ENCODE peak calls at places on chromosomes 7 and 10, in ten cellular contexts. One of them, this sample, is unnamed.
A peak's percentile ranks its signal among the peaks of the same experiment; 100 is the strongest.

GRCh38 chr7:154871928-154872750 is 130.8 kb downstream of the PAXIP1 start:
- DNase-seq in adrenal gland: no peak
- DNase-seq in stimulated activated naive B cell treated with anti-CD40 and anti-IgM and Interleukin-4, amounts not matched to agents 10 μg/mL and 1 μg/mL and 100 μg/mL, for 72 hours: no peak
- DNase-seq in pancreas: no peak
- DNase-seq in KBM-7: no peak
- DNase-seq in ecto neural progenitor cell: no peak
- DNase-seq in mesenteric fat pad: no peak
- DNase-seq in putamen: no peak
- DNase-seq in activated T-helper 1 cell treated with anti-CD3 and anti-CD28 coated beads, Interleukin-12 subunit alpha, Interleukin-12 subunit beta, Interleukin-2, Interleukin-4 antibody, amounts not matched to agents 30 ng/mL and 10 ng/mL and 1 ng/mL, durations not matched to agents 14 hours and 24 hours and 36 hours: no peak
- DNase-seq in CD4-positive, CD25-positive, alpha-beta regulatory T cell: no peak
- DNase-seq in this sample: no peak

GRCh38 chr10:126130291-126130710 is 233.9 kb downstream of the FANK1 start:
- DNase-seq in CD4-positive, CD25-positive, alpha-beta regulatory T cell: no peak
- DNase-seq in putamen: no peak
- DNase-seq in pancreas: no peak
- DNase-seq in ecto neural progenitor cell: peak; percentile 26
- DNase-seq in stimulated activated naive B cell treated with anti-CD40 and anti-IgM and Interleukin-4, amounts not matched to agents 10 μg/mL and 1 μg/mL and 100 μg/mL, for 72 hours: no peak
- DNase-seq in KBM-7: no peak
- DNase-seq in activated T-helper 1 cell treated with anti-CD3 and anti-CD28 coated beads, Interleukin-12 subunit alpha, Interleukin-12 subunit beta, Interleukin-2, Interleukin-4 antibody, amounts not matched to agents 30 ng/mL and 10 ng/mL and 1 ng/mL, durations not matched to agents 14 hours and 24 hours and 36 hours: no peak
- DNase-seq in mesenteric fat pad: no peak
- DNase-seq in adrenal gland: peak; percentile 29
- DNase-seq in this sample: peak; percentile 33

GRCh38 chr10:123573236-123574147 is 92.7 kb upstream of the GPR26 start:
- DNase-seq in adrenal gland: peak; percentile 27
- DNase-seq in activated T-helper 1 cell treated with anti-CD3 and anti-CD28 coated beads, Interleukin-12 subunit alpha, Interleukin-12 subunit beta, Interleukin-2, Interleukin-4 antibody, amounts not matched to agents 30 ng/mL and 10 ng/mL and 1 ng/mL, durations not matched to agents 14 hours and 24 hours and 36 hours: peak; percentile 6
- DNase-seq in mesenteric fat pad: peak; percentile 87
- DNase-seq in KBM-7: peak; percentile 45
- DNase-seq in putamen: no peak
- DNase-seq in CD4-positive, CD25-positive, alpha-beta regulatory T cell: peak; percentile 11
- DNase-seq in pancreas: peak; percentile 82
- DNase-seq in stimulated activated naive B cell treated with anti-CD40 and anti-IgM and Interleukin-4, amounts not matched to agents 10 μg/mL and 1 μg/mL and 100 μg/mL, for 72 hours: no peak
- DNase-seq in ecto neural progenitor cell: peak; percentile 82
- DNase-seq in this sample: peak; percentile 54

GRCh38 chr10:81576336-81576735 is 298.7 kb upstream of the NRG3 start:
- DNase-seq in pancreas: no peak
- DNase-seq in stimulated activated naive B cell treated with anti-CD40 and anti-IgM and Interleukin-4, amounts not matched to agents 10 μg/mL and 1 μg/mL and 100 μg/mL, for 72 hours: no peak
- DNase-seq in CD4-positive, CD25-positive, alpha-beta regulatory T cell: no peak
- DNase-seq in ecto neural progenitor cell: no peak
- DNase-seq in activated T-helper 1 cell treated with anti-CD3 and anti-CD28 coated beads, Interleukin-12 subunit alpha, Interleukin-12 subunit beta, Interleukin-2, Interleukin-4 antibody, amounts not matched to agents 30 ng/mL and 10 ng/mL and 1 ng/mL, durations not matched to agents 14 hours and 24 hours and 36 hours: no peak
- DNase-seq in mesenteric fat pad: no peak
- DNase-seq in adrenal gland: no peak
- DNase-seq in KBM-7: no peak
- DNase-seq in putamen: no peak
- DNase-seq in this sample: no peak

GRCh38 chr7:157560258-157560654 is 223.5 kb downstream of the DNAJB6 start:
- DNase-seq in stimulated activated naive B cell treated with anti-CD40 and anti-IgM and Interleukin-4, amounts not matched to agents 10 μg/mL and 1 μg/mL and 100 μg/mL, for 72 hours: no peak
- DNase-seq in activated T-helper 1 cell treated with anti-CD3 and anti-CD28 coated beads, Interleukin-12 subunit alpha, Interleukin-12 subunit beta, Interleukin-2, Interleukin-4 antibody, amounts not matched to agents 30 ng/mL and 10 ng/mL and 1 ng/mL, durations not matched to agents 14 hours and 24 hours and 36 hours: no peak
- DNase-seq in ecto neural progenitor cell: no peak
- DNase-seq in putamen: no peak
- DNase-seq in KBM-7: no peak
- DNase-seq in adrenal gland: no peak
- DNase-seq in mesenteric fat pad: no peak
- DNase-seq in pancreas: no peak
- DNase-seq in CD4-positive, CD25-positive, alpha-beta regulatory T cell: no peak
- DNase-seq in this sample: no peak

GRCh38 chr10:23981520-23982309 is 227.2 kb upstream of the KIAA1217 start:
- DNase-seq in putamen: no peak
- DNase-seq in ecto neural progenitor cell: no peak
- DNase-seq in mesenteric fat pad: no peak
- DNase-seq in KBM-7: no peak
- DNase-seq in adrenal gland: no peak
- DNase-seq in activated T-helper 1 cell treated with anti-CD3 and anti-CD28 coated beads, Interleukin-12 subunit alpha, Interleukin-12 subunit beta, Interleukin-2, Interleukin-4 antibody, amounts not matched to agents 30 ng/mL and 10 ng/mL and 1 ng/mL, durations not matched to agents 14 hours and 24 hours and 36 hours: no peak
- DNase-seq in stimulated activated naive B cell treated with anti-CD40 and anti-IgM and Interleukin-4, amounts not matched to agents 10 μg/mL and 1 μg/mL and 100 μg/mL, for 72 hours: no peak
- DNase-seq in pancreas: no peak
- DNase-seq in CD4-positive, CD25-positive, alpha-beta regulatory T cell: no peak
- DNase-seq in this sample: no peak

GRCh38 chr10:28432210-28432676 is 100.7 kb upstream of the WAC start:
- DNase-seq in pancreas: peak; percentile 55
- DNase-seq in mesenteric fat pad: no peak
- DNase-seq in ecto neural progenitor cell: peak; percentile 65
- DNase-seq in activated T-helper 1 cell treated with anti-CD3 and anti-CD28 coated beads, Interleukin-12 subunit alpha, Interleukin-12 subunit beta, Interleukin-2, Interleukin-4 antibody, amounts not matched to agents 30 ng/mL and 10 ng/mL and 1 ng/mL, durations not matched to agents 14 hours and 24 hours and 36 hours: no peak
- DNase-seq in adrenal gland: peak; percentile 56
- DNase-seq in stimulated activated naive B cell treated with anti-CD40 and anti-IgM and Interleukin-4, amounts not matched to agents 10 μg/mL and 1 μg/mL and 100 μg/mL, for 72 hours: peak; percentile 17
- DNase-seq in KBM-7: peak; percentile 74
- DNase-seq in putamen: peak; percentile 42
- DNase-seq in CD4-positive, CD25-positive, alpha-beta regulatory T cell: no peak
- DNase-seq in this sample: peak; percentile 72

GRCh38 chr7:107972075-107972482 is 30.9 kb downstream of the LAMB1 start:
- DNase-seq in KBM-7: peak; percentile 38
- DNase-seq in putamen: no peak
- DNase-seq in activated T-helper 1 cell treated with anti-CD3 and anti-CD28 coated beads, Interleukin-12 subunit alpha, Interleukin-12 subunit beta, Interleukin-2, Interleukin-4 antibody, amounts not matched to agents 30 ng/mL and 10 ng/mL and 1 ng/mL, durations not matched to agents 14 hours and 24 hours and 36 hours: no peak
- DNase-seq in ecto neural progenitor cell: no peak
- DNase-seq in CD4-positive, CD25-positive, alpha-beta regulatory T cell: no peak
- DNase-seq in adrenal gland: peak; percentile 55
- DNase-seq in pancreas: no peak
- DNase-seq in mesenteric fat pad: no peak
- DNase-seq in stimulated activated naive B cell treated with anti-CD40 and anti-IgM and Interleukin-4, amounts not matched to agents 10 μg/mL and 1 μg/mL and 100 μg/mL, for 72 hours: no peak
- DNase-seq in this sample: peak; percentile 67

GRCh38 chr7:36155811-36156361 is 2.8 kb downstream of the EEPD1 start:
- DNase-seq in activated T-helper 1 cell treated with anti-CD3 and anti-CD28 coated beads, Interleukin-12 subunit alpha, Interleukin-12 subunit beta, Interleukin-2, Interleukin-4 antibody, amounts not matched to agents 30 ng/mL and 10 ng/mL and 1 ng/mL, durations not matched to agents 14 hours and 24 hours and 36 hours: no peak
- DNase-seq in adrenal gland: peak; percentile 85
- DNase-seq in putamen: peak; percentile 45
- DNase-seq in KBM-7: peak; percentile 30
- DNase-seq in pancreas: no peak
- DNase-seq in stimulated activated naive B cell treated with anti-CD40 and anti-IgM and Interleukin-4, amounts not matched to agents 10 μg/mL and 1 μg/mL and 100 μg/mL, for 72 hours: no peak
- DNase-seq in mesenteric fat pad: no peak
- DNase-seq in ecto neural progenitor cell: no peak
- DNase-seq in CD4-positive, CD25-positive, alpha-beta regulatory T cell: no peak
- DNase-seq in this sample: peak; percentile 26

GRCh38 chr7:47635091-47636090 is 53.5 kb upstream of the TNS3 start:
- DNase-seq in mesenteric fat pad: no peak
- DNase-seq in putamen: no peak
- DNase-seq in stimulated activated naive B cell treated with anti-CD40 and anti-IgM and Interleukin-4, amounts not matched to agents 10 μg/mL and 1 μg/mL and 100 μg/mL, for 72 hours: no peak
- DNase-seq in KBM-7: no peak
- DNase-seq in activated T-helper 1 cell treated with anti-CD3 and anti-CD28 coated beads, Interleukin-12 subunit alpha, Interleukin-12 subunit beta, Interleukin-2, Interleukin-4 antibody, amounts not matched to agents 30 ng/mL and 10 ng/mL and 1 ng/mL, durations not matched to agents 14 hours and 24 hours and 36 hours: no peak
- DNase-seq in CD4-positive, CD25-positive, alpha-beta regulatory T cell: no peak
- DNase-seq in ecto neural progenitor cell: peak; percentile 66
- DNase-seq in pancreas: peak; percentile 91
- DNase-seq in adrenal gland: no peak
- DNase-seq in this sample: peak; percentile 30

GRCh38 chr10:103874730-103875129 is 19.4 kb upstream of the SH3PXD2A start:
- DNase-seq in adrenal gland: no peak
- DNase-seq in stimulated activated naive B cell treated with anti-CD40 and anti-IgM and Interleukin-4, amounts not matched to agents 10 μg/mL and 1 μg/mL and 100 μg/mL, for 72 hours: no peak
- DNase-seq in ecto neural progenitor cell: no peak
- DNase-seq in mesenteric fat pad: no peak
- DNase-seq in putamen: no peak
- DNase-seq in pancreas: no peak
- DNase-seq in KBM-7: no peak
- DNase-seq in CD4-positive, CD25-positive, alpha-beta regulatory T cell: no peak
- DNase-seq in activated T-helper 1 cell treated with anti-CD3 and anti-CD28 coated beads, Interleukin-12 subunit alpha, Interleukin-12 subunit beta, Interleukin-2, Interleukin-4 antibody, amounts not matched to agents 30 ng/mL and 10 ng/mL and 1 ng/mL, durations not matched to agents 14 hours and 24 hours and 36 hours: no peak
- DNase-seq in this sample: no peak

GRCh38 chr7:100694196-100694745 is at the start of gene GIGYF1:
- DNase-seq in KBM-7: no peak
- DNase-seq in mesenteric fat pad: peak; percentile 91
- DNase-seq in CD4-positive, CD25-positive, alpha-beta regulatory T cell: peak; percentile 72
- DNase-seq in stimulated activated naive B cell treated with anti-CD40 and anti-IgM and Interleukin-4, amounts not matched to agents 10 μg/mL and 1 μg/mL and 100 μg/mL, for 72 hours: peak; percentile 60
- DNase-seq in activated T-helper 1 cell treated with anti-CD3 and anti-CD28 coated beads, Interleukin-12 subunit alpha, Interleukin-12 subunit beta, Interleukin-2, Interleukin-4 antibody, amounts not matched to agents 30 ng/mL and 10 ng/mL and 1 ng/mL, durations not matched to agents 14 hours and 24 hours and 36 hours: peak; percentile 66
- DNase-seq in pancreas: peak; percentile 88
- DNase-seq in putamen: peak; percentile 69
- DNase-seq in adrenal gland: peak; percentile 70
- DNase-seq in ecto neural progenitor cell: peak; percentile 86
- DNase-seq in this sample: peak; percentile 81

GRCh38 chr7:1404881-1405548 is 54.3 kb downstream of the MICALL2 start:
- DNase-seq in activated T-helper 1 cell treated with anti-CD3 and anti-CD28 coated beads, Interleukin-12 subunit alpha, Interleukin-12 subunit beta, Interleukin-2, Interleukin-4 antibody, amounts not matched to agents 30 ng/mL and 10 ng/mL and 1 ng/mL, durations not matched to agents 14 hours and 24 hours and 36 hours: no peak
- DNase-seq in putamen: no peak
- DNase-seq in KBM-7: no peak
- DNase-seq in adrenal gland: no peak
- DNase-seq in pancreas: no peak
- DNase-seq in ecto neural progenitor cell: no peak
- DNase-seq in mesenteric fat pad: no peak
- DNase-seq in CD4-positive, CD25-positive, alpha-beta regulatory T cell: no peak
- DNase-seq in stimulated activated naive B cell treated with anti-CD40 and anti-IgM and Interleukin-4, amounts not matched to agents 10 μg/mL and 1 μg/mL and 100 μg/mL, for 72 hours: no peak
- DNase-seq in this sample: no peak

GRCh38 chr7:25124485-25125136 is 449 bp downstream of the CYCS start:
- DNase-seq in activated T-helper 1 cell treated with anti-CD3 and anti-CD28 coated beads, Interleukin-12 subunit alpha, Interleukin-12 subunit beta, Interleukin-2, Interleukin-4 antibody, amounts not matched to agents 30 ng/mL and 10 ng/mL and 1 ng/mL, durations not matched to agents 14 hours and 24 hours and 36 hours: peak; percentile 16
- DNase-seq in ecto neural progenitor cell: peak; percentile 47
- DNase-seq in KBM-7: peak; percentile 35
- DNase-seq in adrenal gland: peak; percentile 24
- DNase-seq in CD4-positive, CD25-positive, alpha-beta regulatory T cell: no peak
- DNase-seq in putamen: peak; percentile 38
- DNase-seq in pancreas: no peak
- DNase-seq in stimulated activated naive B cell treated with anti-CD40 and anti-IgM and Interleukin-4, amounts not matched to agents 10 μg/mL and 1 μg/mL and 100 μg/mL, for 72 hours: no peak
- DNase-seq in mesenteric fat pad: no peak
- DNase-seq in this sample: no peak

GRCh38 chr10:127012769-127013152 is 107.5 kb downstream of the DOCK1 start:
- DNase-seq in activated T-helper 1 cell treated with anti-CD3 and anti-CD28 coated beads, Interleukin-12 subunit alpha, Interleukin-12 subunit beta, Interleukin-2, Interleukin-4 antibody, amounts not matched to agents 30 ng/mL and 10 ng/mL and 1 ng/mL, durations not matched to agents 14 hours and 24 hours and 36 hours: no peak
- DNase-seq in mesenteric fat pad: no peak
- DNase-seq in CD4-positive, CD25-positive, alpha-beta regulatory T cell: no peak
- DNase-seq in KBM-7: peak; percentile 46
- DNase-seq in putamen: no peak
- DNase-seq in stimulated activated naive B cell treated with anti-CD40 and anti-IgM and Interleukin-4, amounts not matched to agents 10 μg/mL and 1 μg/mL and 100 μg/mL, for 72 hours: no peak
- DNase-seq in adrenal gland: peak; percentile 73
- DNase-seq in ecto neural progenitor cell: no peak
- DNase-seq in pancreas: peak; percentile 96
- DNase-seq in this sample: peak; percentile 8

GRCh38 chr7:78179211-78179610 is 380.6 kb downstream of the PHTF2 start:
- DNase-seq in adrenal gland: no peak
- DNase-seq in putamen: no peak
- DNase-seq in pancreas: no peak
- DNase-seq in CD4-positive, CD25-positive, alpha-beta regulatory T cell: no peak
- DNase-seq in mesenteric fat pad: no peak
- DNase-seq in stimulated activated naive B cell treated with anti-CD40 and anti-IgM and Interleukin-4, amounts not matched to agents 10 μg/mL and 1 μg/mL and 100 μg/mL, for 72 hours: no peak
- DNase-seq in ecto neural progenitor cell: no peak
- DNase-seq in KBM-7: no peak
- DNase-seq in activated T-helper 1 cell treated with anti-CD3 and anti-CD28 coated beads, Interleukin-12 subunit alpha, Interleukin-12 subunit beta, Interleukin-2, Interleukin-4 antibody, amounts not matched to agents 30 ng/mL and 10 ng/mL and 1 ng/mL, durations not matched to agents 14 hours and 24 hours and 36 hours: no peak
- DNase-seq in this sample: no peak

GRCh38 chr7:96285579-96285978 is 36.3 kb downstream of the SLC25A13 start:
- DNase-seq in putamen: no peak
- DNase-seq in pancreas: no peak
- DNase-seq in mesenteric fat pad: no peak
- DNase-seq in stimulated activated naive B cell treated with anti-CD40 and anti-IgM and Interleukin-4, amounts not matched to agents 10 μg/mL and 1 μg/mL and 100 μg/mL, for 72 hours: no peak
- DNase-seq in activated T-helper 1 cell treated with anti-CD3 and anti-CD28 coated beads, Interleukin-12 subunit alpha, Interleukin-12 subunit beta, Interleukin-2, Interleukin-4 antibody, amounts not matched to agents 30 ng/mL and 10 ng/mL and 1 ng/mL, durations not matched to agents 14 hours and 24 hours and 36 hours: peak; percentile 50
- DNase-seq in CD4-positive, CD25-positive, alpha-beta regulatory T cell: peak; percentile 6
- DNase-seq in adrenal gland: no peak
- DNase-seq in ecto neural progenitor cell: no peak
- DNase-seq in KBM-7: peak; percentile 59
- DNase-seq in this sample: no peak

GRCh38 chr7:100933735-100934134 is 15.6 kb upstream of the MUC3A start:
- DNase-seq in pancreas: no peak
- DNase-seq in mesenteric fat pad: no peak
- DNase-seq in adrenal gland: no peak
- DNase-seq in KBM-7: no peak
- DNase-seq in putamen: no peak
- DNase-seq in stimulated activated naive B cell treated with anti-CD40 and anti-IgM and Interleukin-4, amounts not matched to agents 10 μg/mL and 1 μg/mL and 100 μg/mL, for 72 hours: no peak
- DNase-seq in activated T-helper 1 cell treated with anti-CD3 and anti-CD28 coated beads, Interleukin-12 subunit alpha, Interleukin-12 subunit beta, Interleukin-2, Interleukin-4 antibody, amounts not matched to agents 30 ng/mL and 10 ng/mL and 1 ng/mL, durations not matched to agents 14 hours and 24 hours and 36 hours: no peak
- DNase-seq in CD4-positive, CD25-positive, alpha-beta regulatory T cell: no peak
- DNase-seq in ecto neural progenitor cell: no peak
- DNase-seq in this sample: no peak

GRCh38 chr10:121054876-121055275 is 203.7 kb downstream of the WDR11 start:
- DNase-seq in pancreas: no peak
- DNase-seq in putamen: no peak
- DNase-seq in activated T-helper 1 cell treated with anti-CD3 and anti-CD28 coated beads, Interleukin-12 subunit alpha, Interleukin-12 subunit beta, Interleukin-2, Interleukin-4 antibody, amounts not matched to agents 30 ng/mL and 10 ng/mL and 1 ng/mL, durations not matched to agents 14 hours and 24 hours and 36 hours: no peak
- DNase-seq in mesenteric fat pad: no peak
- DNase-seq in adrenal gland: no peak
- DNase-seq in KBM-7: no peak
- DNase-seq in stimulated activated naive B cell treated with anti-CD40 and anti-IgM and Interleukin-4, amounts not matched to agents 10 μg/mL and 1 μg/mL and 100 μg/mL, for 72 hours: no peak
- DNase-seq in CD4-positive, CD25-positive, alpha-beta regulatory T cell: no peak
- DNase-seq in ecto neural progenitor cell: no peak
- DNase-seq in this sample: no peak

GRCh38 chr10:110020265-110020664 is 12.5 kb downstream of the ADD3 start:
- DNase-seq in activated T-helper 1 cell treated with anti-CD3 and anti-CD28 coated beads, Interleukin-12 subunit alpha, Interleukin-12 subunit beta, Interleukin-2, Interleukin-4 antibody, amounts not matched to agents 30 ng/mL and 10 ng/mL and 1 ng/mL, durations not matched to agents 14 hours and 24 hours and 36 hours: no peak
- DNase-seq in putamen: no peak
- DNase-seq in KBM-7: no peak
- DNase-seq in stimulated activated naive B cell treated with anti-CD40 and anti-IgM and Interleukin-4, amounts not matched to agents 10 μg/mL and 1 μg/mL and 100 μg/mL, for 72 hours: no peak
- DNase-seq in pancreas: no peak
- DNase-seq in CD4-positive, CD25-positive, alpha-beta regulatory T cell: no peak
- DNase-seq in adrenal gland: no peak
- DNase-seq in ecto neural progenitor cell: no peak
- DNase-seq in mesenteric fat pad: no peak
- DNase-seq in this sample: peak; percentile 26

GRCh38 chr7:45007106-45007505 is 7.1 kb downstream of the CCM2 start:
- DNase-seq in stimulated activated naive B cell treated with anti-CD40 and anti-IgM and Interleukin-4, amounts not matched to agents 10 μg/mL and 1 μg/mL and 100 μg/mL, for 72 hours: no peak
- DNase-seq in KBM-7: no peak
- DNase-seq in putamen: peak; percentile 47
- DNase-seq in CD4-positive, CD25-positive, alpha-beta regulatory T cell: no peak
- DNase-seq in activated T-helper 1 cell treated with anti-CD3 and anti-CD28 coated beads, Interleukin-12 subunit alpha, Interleukin-12 subunit beta, Interleukin-2, Interleukin-4 antibody, amounts not matched to agents 30 ng/mL and 10 ng/mL and 1 ng/mL, durations not matched to agents 14 hours and 24 hours and 36 hours: no peak
- DNase-seq in mesenteric fat pad: no peak
- DNase-seq in pancreas: no peak
- DNase-seq in ecto neural progenitor cell: no peak
- DNase-seq in adrenal gland: no peak
- DNase-seq in this sample: peak; percentile 62

GRCh38 chr7:5557920-5558401 is 134.3 kb upstream of the TNRC18 start:
- DNase-seq in ecto neural progenitor cell: no peak
- DNase-seq in adrenal gland: peak; percentile 81
- DNase-seq in activated T-helper 1 cell treated with anti-CD3 and anti-CD28 coated beads, Interleukin-12 subunit alpha, Interleukin-12 subunit beta, Interleukin-2, Interleukin-4 antibody, amounts not matched to agents 30 ng/mL and 10 ng/mL and 1 ng/mL, durations not matched to agents 14 hours and 24 hours and 36 hours: no peak
- DNase-seq in stimulated activated naive B cell treated with anti-CD40 and anti-IgM and Interleukin-4, amounts not matched to agents 10 μg/mL and 1 μg/mL and 100 μg/mL, for 72 hours: peak; percentile 61
- DNase-seq in CD4-positive, CD25-positive, alpha-beta regulatory T cell: no peak
- DNase-seq in putamen: peak; percentile 49
- DNase-seq in KBM-7: peak; percentile 28
- DNase-seq in mesenteric fat pad: no peak
- DNase-seq in pancreas: no peak
- DNase-seq in this sample: peak; percentile 71

GRCh38 chr10:52128056-52128683 is 185.9 kb upstream of the DKK1 start:
- DNase-seq in pancreas: no peak
- DNase-seq in mesenteric fat pad: no peak
- DNase-seq in putamen: no peak
- DNase-seq in CD4-positive, CD25-positive, alpha-beta regulatory T cell: no peak
- DNase-seq in stimulated activated naive B cell treated with anti-CD40 and anti-IgM and Interleukin-4, amounts not matched to agents 10 μg/mL and 1 μg/mL and 100 μg/mL, for 72 hours: no peak
- DNase-seq in activated T-helper 1 cell treated with anti-CD3 and anti-CD28 coated beads, Interleukin-12 subunit alpha, Interleukin-12 subunit beta, Interleukin-2, Interleukin-4 antibody, amounts not matched to agents 30 ng/mL and 10 ng/mL and 1 ng/mL, durations not matched to agents 14 hours and 24 hours and 36 hours: no peak
- DNase-seq in KBM-7: no peak
- DNase-seq in ecto neural progenitor cell: peak; percentile 50
- DNase-seq in adrenal gland: no peak
- DNase-seq in this sample: peak; percentile 64

GRCh38 chr7:48691788-48692187 is 232.6 kb upstream of the CDC14C start:
- DNase-seq in mesenteric fat pad: no peak
- DNase-seq in CD4-positive, CD25-positive, alpha-beta regulatory T cell: no peak
- DNase-seq in putamen: no peak
- DNase-seq in adrenal gland: no peak
- DNase-seq in activated T-helper 1 cell treated with anti-CD3 and anti-CD28 coated beads, Interleukin-12 subunit alpha, Interleukin-12 subunit beta, Interleukin-2, Interleukin-4 antibody, amounts not matched to agents 30 ng/mL and 10 ng/mL and 1 ng/mL, durations not matched to agents 14 hours and 24 hours and 36 hours: no peak
- DNase-seq in stimulated activated naive B cell treated with anti-CD40 and anti-IgM and Interleukin-4, amounts not matched to agents 10 μg/mL and 1 μg/mL and 100 μg/mL, for 72 hours: no peak
- DNase-seq in pancreas: no peak
- DNase-seq in ecto neural progenitor cell: no peak
- DNase-seq in KBM-7: no peak
- DNase-seq in this sample: no peak

GRCh38 chr10:103278862-103279298 is 1.9 kb downstream of the INA start:
- DNase-seq in CD4-positive, CD25-positive, alpha-beta regulatory T cell: no peak
- DNase-seq in ecto neural progenitor cell: peak; percentile 81
- DNase-seq in pancreas: no peak
- DNase-seq in mesenteric fat pad: no peak
- DNase-seq in putamen: no peak
- DNase-seq in KBM-7: peak; percentile 67
- DNase-seq in stimulated activated naive B cell treated with anti-CD40 and anti-IgM and Interleukin-4, amounts not matched to agents 10 μg/mL and 1 μg/mL and 100 μg/mL, for 72 hours: no peak
- DNase-seq in activated T-helper 1 cell treated with anti-CD3 and anti-CD28 coated beads, Interleukin-12 subunit alpha, Interleukin-12 subunit beta, Interleukin-2, Interleukin-4 antibody, amounts not matched to agents 30 ng/mL and 10 ng/mL and 1 ng/mL, durations not matched to agents 14 hours and 24 hours and 36 hours: peak; percentile 28
- DNase-seq in adrenal gland: no peak
- DNase-seq in this sample: peak; percentile 68

GRCh38 chr10:100516847-100517246 is 2.8 kb downstream of the SEC31B start:
- DNase-seq in putamen: no peak
- DNase-seq in ecto neural progenitor cell: no peak
- DNase-seq in pancreas: no peak
- DNase-seq in CD4-positive, CD25-positive, alpha-beta regulatory T cell: no peak
- DNase-seq in KBM-7: no peak
- DNase-seq in adrenal gland: no peak
- DNase-seq in stimulated activated naive B cell treated with anti-CD40 and anti-IgM and Interleukin-4, amounts not matched to agents 10 μg/mL and 1 μg/mL and 100 μg/mL, for 72 hours: no peak
- DNase-seq in activated T-helper 1 cell treated with anti-CD3 and anti-CD28 coated beads, Interleukin-12 subunit alpha, Interleukin-12 subunit beta, Interleukin-2, Interleukin-4 antibody, amounts not matched to agents 30 ng/mL and 10 ng/mL and 1 ng/mL, durations not matched to agents 14 hours and 24 hours and 36 hours: no peak
- DNase-seq in mesenteric fat pad: no peak
- DNase-seq in this sample: no peak

GRCh38 chr7:129779602-129780256 is 168.2 kb downstream of the NRF1 start:
- DNase-seq in pancreas: peak; percentile 93
- DNase-seq in mesenteric fat pad: no peak
- DNase-seq in CD4-positive, CD25-positive, alpha-beta regulatory T cell: peak; percentile 14
- DNase-seq in adrenal gland: no peak
- DNase-seq in ecto neural progenitor cell: peak; percentile 73
- DNase-seq in stimulated activated naive B cell treated with anti-CD40 and anti-IgM and Interleukin-4, amounts not matched to agents 10 μg/mL and 1 μg/mL and 100 μg/mL, for 72 hours: no peak
- DNase-seq in activated T-helper 1 cell treated with anti-CD3 and anti-CD28 coated beads, Interleukin-12 subunit alpha, Interleukin-12 subunit beta, Interleukin-2, Interleukin-4 antibody, amounts not matched to agents 30 ng/mL and 10 ng/mL and 1 ng/mL, durations not matched to agents 14 hours and 24 hours and 36 hours: no peak
- DNase-seq in KBM-7: peak; percentile 67
- DNase-seq in putamen: no peak
- DNase-seq in this sample: no peak

GRCh38 chr7:87223666-87224065 is 4.1 kb upstream of the TMEM243 start:
- DNase-seq in putamen: no peak
- DNase-seq in mesenteric fat pad: no peak
- DNase-seq in KBM-7: no peak
- DNase-seq in stimulated activated naive B cell treated with anti-CD40 and anti-IgM and Interleukin-4, amounts not matched to agents 10 μg/mL and 1 μg/mL and 100 μg/mL, for 72 hours: no peak
- DNase-seq in adrenal gland: no peak
- DNase-seq in pancreas: no peak
- DNase-seq in CD4-positive, CD25-positive, alpha-beta regulatory T cell: no peak
- DNase-seq in activated T-helper 1 cell treated with anti-CD3 and anti-CD28 coated beads, Interleukin-12 subunit alpha, Interleukin-12 subunit beta, Interleukin-2, Interleukin-4 antibody, amounts not matched to agents 30 ng/mL and 10 ng/mL and 1 ng/mL, durations not matched to agents 14 hours and 24 hours and 36 hours: no peak
- DNase-seq in ecto neural progenitor cell: no peak
- DNase-seq in this sample: no peak